ENCODE peak calls at places on chromosomes 5 and 9, in six cellular contexts. A is mesothelial cell of epicardium, E is activated gamma-delta T cell, C is HEK293T, O is mesenteric fat pad, T is HT1080. N is an unnamed sample.

GRCh38 chr5:148972958-148973357 is 89.9 kb downstream of the SH3TC2 start:
- DNase-seq in O (no peak), A (no peak), C (no peak), E (no peak), T (peak), N (no peak)

GRCh38 chr5:159049844-159050318 is 49.8 kb downstream of the EBF1 start:
- DNase-seq in O (no peak), E (no peak), T (no peak), A (no peak), C (no peak), N (no peak)

GRCh38 chr5:64509798-64510197 is 4.0 kb downstream of the RGS7BP start:
- DNase-seq in E (no peak), A (no peak), O (no peak), T (no peak), C (no peak), N (no peak)

GRCh38 chr9:91162311-91162710 is 199.4 kb downstream of the AUH start:
- DNase-seq in O (no peak), E (no peak), C (no peak), A (no peak), T (peak), N (no peak)

GRCh38 chr9:94865599-94866456 is 139.3 kb downstream of the AOPEP start:
- DNase-seq in T (no peak), A (no peak), O (no peak), C (no peak), E (no peak), N (peak)

GRCh38 chr5:81303563-81303962 is 2.2 kb downstream of the ZCCHC9 start:
- DNase-seq in A (no peak), T (peak), E (no peak), C (no peak), O (no peak), N (no peak)

GRCh38 chr5:3139596-3139995 is 388.1 kb upstream of the IRX2 start:
- DNase-seq in O (no peak), A (no peak), T (peak), E (no peak), C (no peak), N (no peak)

GRCh38 chr5:180026320-180026719 is 45.2 kb downstream of the RNF130 start:
- DNase-seq in C (no peak), E (no peak), A (no peak), O (no peak), T (peak), N (no peak)

GRCh38 chr5:25763781-25764180 is 1119.0 kb upstream of the CDH10 start:
- DNase-seq in O (no peak), C (no peak), A (no peak), E (no peak), T (no peak), N (no peak)

GRCh38 chr5:585962-586628 is 26.0 kb upstream of the CEP72 start:
- DNase-seq in O (no peak), C (no peak), T (no peak), E (no peak), A (no peak), N (no peak)

GRCh38 chr5:72065751-72066255 is 41.5 kb upstream of the MAP1B start:
- DNase-seq in E (no peak), A (no peak), C (peak), T (no peak), O (no peak), N (peak)

GRCh38 chr9:130225071-130225470 is 40.5 kb upstream of the HMCN2 start:
- DNase-seq in O (no peak), T (no peak), A (no peak), C (no peak), E (no peak), N (no peak)

GRCh38 chr5:74538206-74538661 is 102.3 kb downstream of the ENC1 start:
- DNase-seq in T (no peak), C (no peak), O (no peak), E (no peak), A (no peak), N (no peak)